ENCODE peak calls at places on chromosome 7, in nine cellular contexts. W, T, G, E, D, C, B, S and X are unnamed samples.

GRCh38 chr7:925601-926000 is 28.9 kb downstream of the ADAP1 start:
- DNase-seq in W (no peak), T (no peak), G (no peak), E (no peak), D (no peak), C (no peak), B (peak; percentile 22), S (no peak), X (no peak)

GRCh38 chr7:146659732-146660131 is 543.1 kb downstream of the CNTNAP2 start:
- DNase-seq in W (no peak), T (no peak), G (no peak), E (no peak), D (no peak), C (no peak), B (no peak), S (no peak), X (no peak)

GRCh38 chr7:135684699-135685098 is 22.4 kb downstream of the STMP1 start:
- DNase-seq in W (no peak), T (no peak), G (no peak), E (no peak), D (no peak), C (no peak), B (no peak), S (no peak), X (no peak)

GRCh38 chr7:514651-515598 is 4.7 kb downstream of the PDGFA start:
- DNase-seq in W (no peak), T (no peak), G (no peak), E (no peak), D (no peak), C (no peak), B (no peak), S (no peak), X (peak; percentile 85)

GRCh38 chr7:154559454-154559853 is 443.5 kb downstream of the PAXIP1 start:
- DNase-seq in W (no peak), T (no peak), G (no peak), E (no peak), D (no peak), C (no peak), B (no peak), S (no peak), X (no peak)

GRCh38 chr7:30087371-30087770 is 47.4 kb upstream of the MTURN start:
- DNase-seq in W (no peak), T (no peak), G (no peak), E (no peak), D (no peak), C (no peak), B (no peak), S (no peak), X (no peak)

GRCh38 chr7:46133076-46133475 is 212.0 kb upstream of the IGFBP3 start:
- DNase-seq in W (no peak), T (no peak), G (peak; percentile 48), E (no peak), D (no peak), C (peak; percentile 74), B (no peak), S (no peak), X (no peak)

GRCh38 chr7:27124096-27124978 is 6.2 kb downstream of the HOXA4 start:
- DNase-seq in W (no peak), T (no peak), G (peak; percentile 86), E (peak; percentile 86), D (no peak), C (peak; percentile 50), B (no peak), S (peak; percentile 83), X (no peak)

GRCh38 chr7:125561006-125561405 is 631.4 kb upstream of the POT1 start:
- DNase-seq in W (no peak), T (peak; percentile 9), G (no peak), E (no peak), D (no peak), C (no peak), B (no peak), S (no peak), X (no peak)

GRCh38 chr7:102814025-102814471 is 65.2 kb downstream of the FAM185A start:
- DNase-seq in W (no peak), T (no peak), G (no peak), E (no peak), D (no peak), C (peak; percentile 36), B (no peak), S (no peak), X (peak; percentile 85)

GRCh38 chr7:41656357-41656756 is 46.5 kb downstream of the INHBA start:
- DNase-seq in W (no peak), T (no peak), G (peak; percentile 16), E (no peak), D (no peak), C (peak; percentile 77), B (no peak), S (no peak), X (peak; percentile 8)

GRCh38 chr7:21939858-21940322 is 5.8 kb downstream of the CDCA7L start:
- DNase-seq in W (no peak), T (no peak), G (no peak), E (no peak), D (no peak), C (no peak), B (no peak), S (no peak), X (no peak)

GRCh38 chr7:136179154-136179553 is 202.0 kb upstream of the MTPN start:
- DNase-seq in W (no peak), T (no peak), G (no peak), E (no peak), D (no peak), C (no peak), B (no peak), S (no peak), X (no peak)

GRCh38 chr7:91344248-91344647 is 80.0 kb downstream of the FZD1 start:
- DNase-seq in W (no peak), T (no peak), G (no peak), E (no peak), D (no peak), C (no peak), B (no peak), S (no peak), X (no peak)

GRCh38 chr7:92868683-92869293 is 32.4 kb upstream of the CDK6 start:
- DNase-seq in W (no peak), T (no peak), G (no peak), E (no peak), D (no peak), C (no peak), B (no peak), S (no peak), X (no peak)

DNA sequence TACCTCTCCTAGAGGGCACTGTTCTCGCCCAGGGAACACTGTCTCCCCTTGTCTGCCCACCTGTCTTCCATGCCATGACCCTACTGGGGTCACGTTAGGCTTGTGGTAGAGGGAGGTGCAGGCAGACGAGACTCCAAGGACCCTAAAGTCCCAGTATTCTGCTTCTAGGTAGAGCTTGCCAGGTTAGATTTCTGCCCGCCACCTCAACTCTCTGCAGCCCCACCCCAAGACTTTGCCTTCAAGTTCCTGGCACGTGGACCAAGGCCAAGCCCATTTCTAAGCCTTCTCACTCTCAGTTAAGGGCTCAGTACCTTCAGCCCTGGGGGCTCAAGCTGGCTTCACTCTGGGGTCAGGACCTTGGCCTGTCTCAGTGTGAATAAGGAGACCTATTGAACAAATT is 16.1 kb downstream of the PRKAG2 start:
- DNase-seq in W (no peak), T (no peak), G (no peak), E (no peak), D (no peak), C (no peak), B (no peak), S (no peak), X (no peak)
- TF ChIP-seq CTCF in W (no peak), T (no peak), G (no peak), E (no peak), D (no peak), C (no peak), B (no peak), S (no peak), X (no peak)

DNA sequence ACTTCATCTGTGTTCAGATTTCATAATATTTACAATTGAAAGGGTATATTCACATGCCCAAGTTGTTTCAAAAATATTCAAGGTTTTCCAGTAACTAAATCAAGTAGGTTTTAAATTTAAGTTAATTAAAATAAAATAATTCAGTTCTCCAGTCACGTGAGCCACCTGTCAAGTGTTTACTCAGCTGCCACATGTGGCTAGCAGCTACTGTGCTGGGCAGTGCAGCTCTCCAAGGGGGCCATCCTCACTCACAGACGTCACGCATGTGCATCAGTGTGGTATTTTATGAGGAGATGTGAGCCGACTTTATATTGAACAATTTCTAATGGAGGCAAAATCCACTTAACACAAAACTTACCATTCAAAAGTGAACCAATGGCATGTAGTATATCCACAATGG is 69.7 kb upstream of the CAMK2B start:
- DNase-seq in W (no peak), T (no peak), G (no peak), E (no peak), D (no peak), C (no peak), B (no peak), S (no peak), X (no peak)
- H3K4me3 ChIP-seq in W (no peak overlapping the region), T (no peak overlapping the region), G (no peak overlapping the region), E (no peak overlapping the region), D (no peak overlapping the region), C (no peak overlapping the region), B (no peak overlapping the region), S (no peak overlapping the region), X (no peak overlapping the region)

DNA sequence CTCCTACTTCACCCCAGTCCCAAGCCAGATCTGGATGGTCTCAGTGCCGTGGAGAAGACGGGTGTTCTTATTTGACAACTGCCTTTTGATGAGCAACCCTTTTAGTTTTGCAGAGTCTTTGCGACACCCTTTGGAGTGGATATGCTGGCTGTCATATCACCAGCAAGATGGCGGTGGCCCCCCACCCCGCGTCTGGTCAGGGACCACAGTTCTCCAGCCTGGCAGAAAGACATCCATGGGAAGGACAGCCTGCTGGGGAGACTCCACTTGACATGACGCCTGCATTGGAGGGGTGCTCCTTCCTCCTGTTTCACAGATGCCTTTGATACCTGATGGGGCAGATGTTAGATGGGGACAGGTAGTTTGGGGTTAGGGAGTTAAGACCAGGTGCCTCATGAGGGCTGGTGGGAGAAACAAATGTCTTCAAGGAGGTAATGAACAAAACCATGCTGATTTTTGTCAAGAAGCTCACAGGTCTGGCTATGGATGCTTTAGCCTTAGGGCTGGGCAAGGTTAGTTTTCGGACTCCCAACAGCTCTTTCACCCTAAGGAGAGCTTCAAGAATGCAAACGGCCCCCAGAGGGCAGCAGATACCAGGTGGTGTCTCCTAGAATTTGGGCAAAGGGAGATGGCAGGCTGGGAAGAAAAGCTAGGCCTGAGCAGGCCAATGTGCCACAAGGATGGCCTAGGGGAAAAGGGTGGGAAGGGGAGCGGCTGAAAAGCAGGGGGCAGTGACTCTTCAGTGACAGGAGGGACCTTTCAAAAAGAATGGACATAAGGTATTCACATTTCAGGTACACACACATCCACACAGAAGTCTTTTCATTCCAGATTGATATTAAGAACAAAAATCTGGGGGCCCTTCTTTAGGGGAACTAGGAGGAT is 95.2 kb downstream of the CLEC2L start:
- DNase-seq in W (peak; percentile 49), T (peak; percentile 31), G (peak; percentile 28), E (no peak), D (peak; percentile 57), C (peak; percentile 43), B (no peak), S (no peak), X (peak; percentile 43)
- TF ChIP-seq CTCF in W (peak; percentile 28), T (peak; percentile 35), G (peak; percentile 63), E (peak; percentile 63), D (peak; percentile 69), C (peak; percentile 76), B (peak; percentile 67), S (peak; percentile 33), X (peak; percentile 60)

DNA sequence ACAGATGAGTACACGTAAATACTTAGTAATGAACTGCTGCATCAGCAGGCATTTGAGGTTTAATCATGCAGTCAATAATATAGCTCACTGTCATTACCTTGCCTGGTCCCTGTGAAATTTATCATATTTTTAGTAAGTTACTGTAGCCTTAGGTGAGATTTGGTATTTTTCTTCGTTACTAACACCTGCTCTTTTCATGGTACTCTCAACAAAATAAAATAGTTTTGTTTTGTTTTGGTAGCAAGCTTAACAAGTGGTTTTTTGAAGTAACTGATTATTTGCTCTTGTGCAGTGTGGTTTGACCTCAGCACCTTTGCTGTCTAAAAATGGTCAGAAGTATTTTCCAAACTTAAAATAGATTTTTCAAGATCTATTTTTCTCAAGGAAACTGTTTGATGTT is 20.8 kb upstream of the RPA3 start:
- DNase-seq in W (no peak), T (no peak), G (no peak), E (no peak), D (no peak), C (no peak), B (no peak), S (no peak), X (no peak)
- H3K4me3 ChIP-seq in W (no peak overlapping the region), T (no peak overlapping the region), G (no peak overlapping the region), E (no peak overlapping the region), D (no peak overlapping the region), C (no peak overlapping the region), B (no peak overlapping the region), S (no peak overlapping the region), X (no peak overlapping the region)